ENCODE peak calls at places on chromosomes 16 and 17, in seven cellular contexts. S is activated T-cell treated with anti-CD3 and anti-CD28 coated beads, Interleukin-2, amount 50 U/mL, for 24 hours; D is A549; Y is NCI-H1092 treated with DMSO at 0.1 percent for 48 hours; U is Calu3; T is right atrium auricular region; B is tibial artery. N is an unnamed sample.

GRCh38 chr17:8726477-8726876 is 18.2 kb downstream of the CCDC42 start:
- DNase-seq in S (no peak), D (no peak), Y (no peak), U (no peak), T (no peak), B (no peak), N (no peak)

GRCh38 chr16:13325396-13325795 is 424.0 kb downstream of the SHISA9 start:
- DNase-seq in S (no peak), D (no peak), Y (no peak), U (no peak), T (no peak), B (no peak), N (no peak)

GRCh38 chr16:1530349-1530882 is 3.0 kb upstream of the TMEM204 start:
- DNase-seq in S (no peak), D (no peak), Y (no peak), U (no peak), T (no peak), B (no peak), N (no peak)

GRCh38 chr17:72380737-72381136 is 259.9 kb downstream of the SOX9 start:
- DNase-seq in S (no peak), D (no peak), Y (no peak), U (no peak), T (no peak), B (no peak), N (no peak)

GRCh38 chr16:80460004-80460403 is 80.8 kb upstream of the DYNLRB2 start:
- DNase-seq in S (no peak), D (no peak), Y (no peak), U (no peak), T (no peak), B (no peak), N (no peak)

GRCh38 chr17:65099941-65100315 is 37.2 kb upstream of the RGS9 start:
- DNase-seq in S (peak; percentile 83), D (peak; percentile 84), Y (peak; percentile 24), U (peak; percentile 11), T (no peak), B (peak; percentile 49), N (no peak)

GRCh38 chr16:58212824-58213655 is 15.1 kb upstream of the CSNK2A2 start:
- DNase-seq in S (no peak), D (no peak), Y (no peak), U (no peak), T (no peak), B (no peak), N (no peak)

GRCh38 chr17:62869885-62870580 is 61.9 kb upstream of the MARCHF10 start:
- DNase-seq in S (no peak), D (peak; percentile 36), Y (peak; percentile 63), U (no peak), T (no peak), B (no peak), N (peak; percentile 87)

GRCh38 chr16:67481561-67482259 is 753 bp upstream of the ATP6V0D1 start:
- DNase-seq in S (no peak), D (no peak), Y (peak; percentile 71), U (peak; percentile 21), T (no peak), B (no peak), N (no peak)

GRCh38 chr16:3623642-3624041 is 12.2 kb upstream of the SLX4 start:
- DNase-seq in S (no peak), D (no peak), Y (no peak), U (no peak), T (no peak), B (no peak), N (no peak)

GRCh38 chr17:43846221-43846712 is 709 bp upstream of the CD300LG start:
- DNase-seq in S (peak; percentile 87), D (peak; percentile 87), Y (peak; percentile 27), U (peak; percentile 97), T (peak; percentile 80), B (peak; percentile 84), N (peak; percentile 82)

GRCh38 chr17:39688945-39689344 is 1.1 kb upstream of the PGAP3 start:
- DNase-seq in S (no peak), D (no peak), Y (no peak), U (peak; percentile 88), T (no peak), B (no peak), N (peak; percentile 64)

GRCh38 chr16:11079657-11080187 is 135.4 kb downstream of the CLEC16A start:
- DNase-seq in S (peak; percentile 50), D (no peak), Y (no peak), U (no peak), T (no peak), B (no peak), N (no peak)

GRCh38 chr17:63381101-63381729 is 64.9 kb downstream of the CYB561 start:
- DNase-seq in S (no peak), D (no peak), Y (no peak), U (no peak), T (no peak), B (no peak), N (no peak)

GRCh38 chr17:67617304-67617899 is 100.3 kb upstream of the NOL11 start:
- DNase-seq in S (no peak), D (no peak), Y (no peak), U (no peak), T (no peak), B (no peak), N (no peak)

GRCh38 chr17:1959871-1960569 is 65.1 kb downstream of the RTN4RL1 start:
- DNase-seq in S (no peak), D (no peak), Y (peak; percentile 13), U (no peak), T (no peak), B (no peak), N (no peak)

GRCh38 chr17:43443381-43443780 is 40.4 kb upstream of the DHX8 start:
- DNase-seq in S (no peak), D (no peak), Y (no peak), U (no peak), T (no peak), B (no peak), N (no peak)

N was measured in iPS DF 6.9.